ENCODE peak calls at places on chromosomes 11 and 22, in eight cellular contexts. G is GM13976; D is hypothalamus; H is stimulated activated CD4-positive, alpha-beta T cell treated with anti-CD3 and anti-CD28 coated beads, Interleukin-15, amount 100 ng/mL, for 1 hour; L is ACHN; V is transverse colon; I is HCT116; K is fibroblast of villous mesenchyme. Z is an unnamed sample.
A peak's percentile ranks its signal among the peaks of the same experiment; 100 is the strongest.

GRCh38 chr11:104073950-104074349 is 37.5 kb downstream of the DDI1 start:
- DNase-seq in G (no peak), D (no peak), H (no peak), L (no peak), V (no peak), I (no peak), K (peak; percentile 61), Z (no peak)

GRCh38 chr11:67345247-67345948 is 7.9 kb downstream of the POLD4 start:
- DNase-seq in G (no peak), D (no peak), H (no peak), L (no peak), V (peak; percentile 44), I (no peak), K (no peak), Z (peak; percentile 40)

GRCh38 chr11:64745523-64746328 is 1.8 kb upstream of the RASGRP2 start:
- DNase-seq in G (peak; percentile 87), D (no peak), H (peak; percentile 45), L (peak; percentile 78), V (peak; percentile 77), I (no peak), K (peak; percentile 86), Z (peak; percentile 83)

GRCh38 chr11:57321996-57322880 is 2.5 kb downstream of the TNKS1BP1 start:
- DNase-seq in G (no peak), D (no peak), H (no peak), L (peak; percentile 93), V (peak; percentile 90), I (peak; percentile 77), K (peak; percentile 99), Z (peak; percentile 93)

GRCh38 chr11:118618991-118619375 is 11.6 kb downstream of the PHLDB1 start:
- DNase-seq in G (no peak), D (no peak), H (no peak), L (peak; percentile 65), V (no peak), I (no peak), K (peak; percentile 88), Z (peak; percentile 12)

GRCh38 chr11:69297926-69298777 is 4.2 kb downstream of the MYEOV start:
- DNase-seq in G (peak; percentile 89), D (no peak), H (no peak), L (peak; percentile 97), V (peak; percentile 85), I (peak; percentile 78), K (peak; percentile 92), Z (peak; percentile 76)

GRCh38 chr22:30541979-30542810 is 4.3 kb downstream of the SEC14L6 start:
- DNase-seq in G (no peak), D (no peak), H (no peak), L (peak; percentile 35), V (no peak), I (no peak), K (no peak), Z (peak; percentile 88)

GRCh38 chr11:58921778-58922390 is 17.4 kb upstream of the GLYATL1 start:
- DNase-seq in G (no peak), D (no peak), H (no peak), L (no peak), V (no peak), I (no peak), K (no peak), Z (peak; percentile 40)

GRCh38 chr22:39306456-39307361 is 12.7 kb downstream of the RPL3 start:
- DNase-seq in G (peak; percentile 71), D (no peak), H (no peak), L (no peak), V (peak; percentile 45), I (no peak), K (no peak), Z (peak; percentile 69)

GRCh38 chr22:23305922-23306374 is 125.6 kb downstream of the BCR start:
- DNase-seq in G (no peak), D (peak; percentile 68), H (no peak), L (no peak), V (peak; percentile 33), I (no peak), K (peak; percentile 94), Z (peak; percentile 64)

GRCh38 chr11:34537636-34538035 is 24.0 kb upstream of the ELF5 start:
- DNase-seq in G (no peak), D (no peak), H (no peak), L (no peak), V (no peak), I (no peak), K (no peak), Z (no peak)

GRCh38 chr11:67310246-67311050 is 7.1 kb downstream of the SSH3 start:
- DNase-seq in G (no peak), D (no peak), H (no peak), L (no peak), V (no peak), I (no peak), K (no peak), Z (no peak)

GRCh38 chr11:12031856-12032526 is 23.6 kb upstream of the DKK3 start:
- DNase-seq in G (no peak), D (no peak), H (no peak), L (no peak), V (no peak), I (no peak), K (no peak), Z (no peak)